ENCODE peak calls at places on chromosomes 2 and 18, in eight cellular contexts. One of them, this sample, is unnamed. For H3K27me3, the result is how much of the 10 kb centered on the place peaks cover.

GRCh38 chr2:164439885-164440284 is 181.4 kb downstream of the GRB14 start:
- DNase-seq in heart right ventricle: no peak
- DNase-seq in lower lobe of right lung: no peak
- DNase-seq in left lung: no peak
- DNase-seq in tibial artery: no peak
- DNase-seq in body of pancreas: no peak
- DNase-seq in iPS DF 6.9: no peak
- DNase-seq in HL-60: no peak
- DNase-seq in this sample: no peak

GRCh38 chr2:112482309-112483046 is 522 bp downstream of the TTL start:
- DNase-seq in HL-60: peak
- DNase-seq in left lung: peak
- DNase-seq in body of pancreas: peak
- DNase-seq in lower lobe of right lung: peak
- DNase-seq in iPS DF 6.9: no peak
- DNase-seq in tibial artery: no peak
- DNase-seq in heart right ventricle: peak
- DNase-seq in this sample: peak

GRCh38 chr2:240624011-240624949 is 1.0 kb upstream of the GPR35 start:
- DNase-seq in iPS DF 6.9: no peak
- DNase-seq in left lung: peak
- DNase-seq in lower lobe of right lung: peak
- DNase-seq in body of pancreas: peak
- DNase-seq in heart right ventricle: no peak
- DNase-seq in HL-60: peak
- DNase-seq in tibial artery: peak
- DNase-seq in this sample: peak

GRCh38 chr18:8706981-8707940 is 1.9 kb downstream of the MTCL1 start:
- DNase-seq in iPS DF 6.9: no peak
- DNase-seq in left lung: peak
- DNase-seq in tibial artery: peak
- DNase-seq in lower lobe of right lung: peak
- DNase-seq in HL-60: no peak
- DNase-seq in body of pancreas: peak
- DNase-seq in heart right ventricle: peak
- DNase-seq in this sample: no peak

GRCh38 chr18:22710628-22711380 is 222.3 kb upstream of the RBBP8 start:
- DNase-seq in lower lobe of right lung: no peak
- DNase-seq in iPS DF 6.9: no peak
- DNase-seq in body of pancreas: peak
- DNase-seq in left lung: peak
- DNase-seq in HL-60: no peak
- DNase-seq in tibial artery: peak
- DNase-seq in heart right ventricle: peak
- DNase-seq in this sample: no peak

GRCh38 chr2:132837764-132838163 is 167.8 kb upstream of the LYPD1 start:
- DNase-seq in body of pancreas: no peak
- DNase-seq in tibial artery: no peak
- DNase-seq in heart right ventricle: no peak
- DNase-seq in lower lobe of right lung: no peak
- DNase-seq in HL-60: no peak
- DNase-seq in iPS DF 6.9: no peak
- DNase-seq in left lung: no peak
- DNase-seq in this sample: no peak

GRCh38 chr2:57908736-57909161 is 137.9 kb upstream of the VRK2 start:
- DNase-seq in heart right ventricle: no peak
- DNase-seq in HL-60: no peak
- DNase-seq in lower lobe of right lung: no peak
- DNase-seq in body of pancreas: no peak
- DNase-seq in iPS DF 6.9: no peak
- DNase-seq in left lung: no peak
- DNase-seq in tibial artery: no peak
- DNase-seq in this sample: no peak

GRCh38 chr18:62982600-62983251 is 267.4 kb downstream of the PHLPP1 start:
- DNase-seq in tibial artery: no peak
- DNase-seq in lower lobe of right lung: no peak
- DNase-seq in HL-60: peak
- DNase-seq in heart right ventricle: no peak
- DNase-seq in iPS DF 6.9: peak
- DNase-seq in body of pancreas: peak
- DNase-seq in left lung: no peak
- DNase-seq in this sample: peak

GRCh38 chr18:48896326-48896874 is 54.4 kb downstream of the SMAD7 start:
- DNase-seq in tibial artery: no peak
- DNase-seq in HL-60: no peak
- DNase-seq in lower lobe of right lung: no peak
- DNase-seq in iPS DF 6.9: no peak
- DNase-seq in left lung: no peak
- DNase-seq in heart right ventricle: no peak
- DNase-seq in body of pancreas: no peak
- DNase-seq in this sample: no peak

GRCh38 chr2:196697825-196698224 is 58.3 kb downstream of the CCDC150 start:
- DNase-seq in left lung: no peak
- DNase-seq in tibial artery: no peak
- DNase-seq in iPS DF 6.9: no peak
- DNase-seq in lower lobe of right lung: no peak
- DNase-seq in heart right ventricle: no peak
- DNase-seq in body of pancreas: no peak
- DNase-seq in HL-60: no peak
- DNase-seq in this sample: no peak

GRCh38 chr18:35683021-35683420 is 101.5 kb downstream of the GALNT1 start:
- DNase-seq in left lung: no peak
- DNase-seq in iPS DF 6.9: no peak
- DNase-seq in body of pancreas: no peak
- DNase-seq in HL-60: no peak
- DNase-seq in lower lobe of right lung: no peak
- DNase-seq in tibial artery: no peak
- DNase-seq in heart right ventricle: no peak
- DNase-seq in this sample: no peak

DNA sequence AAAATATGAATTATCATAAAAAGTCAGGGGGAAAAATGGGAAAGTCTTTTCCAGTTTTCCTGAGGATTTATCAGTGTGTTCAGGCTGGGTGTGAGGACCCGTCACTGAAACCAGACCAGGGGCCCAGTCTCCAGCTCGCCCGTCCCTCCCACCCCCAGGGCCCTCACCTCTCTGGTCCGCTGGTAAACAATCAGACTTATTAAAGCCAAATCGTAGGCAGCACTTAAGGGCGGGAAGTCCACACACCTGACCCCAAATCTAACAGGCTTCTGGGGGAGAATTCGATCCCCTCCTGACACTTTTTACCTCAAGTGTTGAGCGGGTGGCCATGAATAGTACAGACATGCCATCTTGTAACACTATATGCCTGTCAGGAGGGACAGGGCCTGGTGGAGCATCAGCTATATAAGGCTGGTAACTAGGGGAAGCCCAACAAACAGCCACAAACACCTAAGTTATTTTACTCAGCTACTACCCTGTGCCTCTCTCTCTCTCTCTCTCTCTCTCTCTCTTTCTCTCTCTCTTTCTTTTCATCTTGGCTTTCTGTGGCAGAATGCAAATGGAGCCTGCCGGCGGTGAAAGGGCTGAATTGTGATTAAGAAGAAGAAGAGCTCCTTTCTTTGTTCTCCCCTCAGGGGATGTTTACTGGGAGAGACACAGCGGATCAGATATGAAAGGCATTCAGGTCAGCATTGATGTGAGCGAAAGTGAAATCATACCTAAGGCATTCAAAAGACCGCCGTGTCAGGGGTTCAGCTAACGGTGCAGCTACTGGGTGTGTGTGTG is 9.5 kb downstream of the ZEB2 start:
- DNase-seq in lower lobe of right lung: no peak
- DNase-seq in iPS DF 6.9: no peak
- DNase-seq in HL-60: no peak
- DNase-seq in left lung: no peak
- DNase-seq in tibial artery: peak
- DNase-seq in body of pancreas: no peak
- DNase-seq in heart right ventricle: no peak
- DNase-seq in this sample: no peak
- H3K27me3 ChIP-seq in lower lobe of right lung: under half
- H3K27me3 ChIP-seq in iPS DF 6.9: under half
- H3K27me3 ChIP-seq in HL-60: under half
- H3K27me3 ChIP-seq in left lung: under half
- H3K27me3 ChIP-seq in tibial artery: under half
- H3K27me3 ChIP-seq in body of pancreas: under half
- H3K27me3 ChIP-seq in heart right ventricle: under half
- H3K27me3 ChIP-seq in this sample: under half

DNA sequence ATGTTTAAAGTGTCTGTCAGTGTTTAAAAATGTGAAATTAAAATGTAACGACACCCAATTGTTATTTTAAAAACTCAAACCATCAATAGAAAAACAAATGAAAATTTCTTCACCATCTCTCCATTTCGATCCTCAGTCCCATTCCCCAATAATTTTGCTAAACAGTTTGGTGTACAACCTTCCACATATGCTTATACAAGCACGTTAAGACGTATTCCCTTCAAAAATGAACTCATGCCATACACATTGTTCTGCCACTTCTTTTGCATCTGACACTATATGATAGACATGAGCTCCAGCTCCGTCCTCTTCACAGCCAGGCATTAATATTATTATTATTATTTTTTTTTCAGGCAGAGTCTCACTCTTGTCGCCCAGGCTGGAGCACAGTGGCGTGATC is 14.1 kb upstream of the MYCN start:
- DNase-seq in iPS DF 6.9: no peak
- DNase-seq in body of pancreas: no peak
- DNase-seq in HL-60: no peak
- DNase-seq in heart right ventricle: no peak
- DNase-seq in tibial artery: no peak
- DNase-seq in lower lobe of right lung: no peak
- DNase-seq in left lung: no peak
- DNase-seq in this sample: no peak
- H3K27ac ChIP-seq in iPS DF 6.9: no peak
- H3K27ac ChIP-seq in body of pancreas: no peak
- H3K27ac ChIP-seq in HL-60: no peak
- H3K27ac ChIP-seq in heart right ventricle: no peak
- H3K27ac ChIP-seq in tibial artery: no peak
- H3K27ac ChIP-seq in lower lobe of right lung: no peak
- H3K27ac ChIP-seq in left lung: no peak
- H3K27ac ChIP-seq in this sample: no peak

GRCh38 chr2:167941604-167942003 is 305.8 kb downstream of the STK39 start:
- DNase-seq in left lung: no peak
- DNase-seq in lower lobe of right lung: no peak
- DNase-seq in tibial artery: no peak
- DNase-seq in HL-60: no peak
- DNase-seq in heart right ventricle: no peak
- DNase-seq in iPS DF 6.9: no peak
- DNase-seq in body of pancreas: no peak
- DNase-seq in this sample: no peak
- H3K27me3 ChIP-seq in left lung: under half
- H3K27me3 ChIP-seq in lower lobe of right lung: under half
- H3K27me3 ChIP-seq in tibial artery: under half
- H3K27me3 ChIP-seq in HL-60: under half
- H3K27me3 ChIP-seq in heart right ventricle: under half
- H3K27me3 ChIP-seq in iPS DF 6.9: under half
- H3K27me3 ChIP-seq in body of pancreas: under half
- H3K27me3 ChIP-seq in this sample: under half

GRCh38 chr2:72011791-72012190 is 135.9 kb downstream of the CYP26B1 start:
- DNase-seq in body of pancreas: no peak
- DNase-seq in left lung: peak
- DNase-seq in tibial artery: peak
- DNase-seq in lower lobe of right lung: no peak
- DNase-seq in iPS DF 6.9: no peak
- DNase-seq in HL-60: no peak
- DNase-seq in heart right ventricle: no peak
- DNase-seq in this sample: no peak

GRCh38 chr2:72012886-72013574 is 134.6 kb downstream of the CYP26B1 start:
- DNase-seq in tibial artery: peak
- DNase-seq in iPS DF 6.9: no peak
- DNase-seq in HL-60: no peak
- DNase-seq in body of pancreas: no peak
- DNase-seq in heart right ventricle: no peak
- DNase-seq in left lung: peak
- DNase-seq in lower lobe of right lung: no peak
- DNase-seq in this sample: no peak

GRCh38 chr2:72014871-72015270 is 132.8 kb downstream of the CYP26B1 start:
- DNase-seq in HL-60: no peak
- DNase-seq in body of pancreas: no peak
- DNase-seq in lower lobe of right lung: no peak
- DNase-seq in left lung: no peak
- DNase-seq in iPS DF 6.9: no peak
- DNase-seq in tibial artery: no peak
- DNase-seq in heart right ventricle: no peak
- DNase-seq in this sample: no peak

GRCh38 chr2:72015281-72015680 is 132.4 kb downstream of the CYP26B1 start:
- DNase-seq in left lung: no peak
- DNase-seq in body of pancreas: no peak
- DNase-seq in heart right ventricle: no peak
- DNase-seq in HL-60: no peak
- DNase-seq in lower lobe of right lung: no peak
- DNase-seq in iPS DF 6.9: no peak
- DNase-seq in tibial artery: no peak
- DNase-seq in this sample: no peak

DNA sequence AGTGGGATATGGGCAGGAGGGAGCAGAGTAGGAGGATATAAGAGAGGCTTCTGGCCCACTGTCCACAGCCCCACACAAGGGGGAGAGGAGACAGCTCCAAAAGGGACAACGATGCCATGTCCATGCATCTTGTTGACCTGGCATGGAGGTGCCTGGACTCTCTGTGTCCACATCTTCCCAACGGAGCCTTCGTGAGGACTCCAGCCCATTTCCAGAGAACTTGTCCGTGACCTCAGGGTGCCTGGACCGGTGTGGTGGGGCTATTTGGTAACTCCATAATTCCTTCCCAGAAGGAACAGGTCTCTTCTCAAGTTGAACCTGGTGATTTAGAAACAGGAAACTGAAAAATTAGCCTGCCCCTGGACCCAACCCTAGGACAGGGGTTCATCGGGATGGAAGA is 133.9 kb downstream of the CYP26B1 start:
- DNase-seq in HL-60: no peak
- DNase-seq in body of pancreas: no peak
- DNase-seq in left lung: peak
- DNase-seq in lower lobe of right lung: no peak
- DNase-seq in tibial artery: no peak
- DNase-seq in iPS DF 6.9: no peak
- DNase-seq in heart right ventricle: no peak
- DNase-seq in this sample: no peak
- H3K27ac ChIP-seq in HL-60: no peak
- H3K27ac ChIP-seq in body of pancreas: no peak
- H3K27ac ChIP-seq in left lung: no peak
- H3K27ac ChIP-seq in lower lobe of right lung: no peak
- H3K27ac ChIP-seq in tibial artery: no peak
- H3K27ac ChIP-seq in iPS DF 6.9: no peak
- H3K27ac ChIP-seq in heart right ventricle: no peak
- H3K27ac ChIP-seq in this sample: no peak

DNA sequence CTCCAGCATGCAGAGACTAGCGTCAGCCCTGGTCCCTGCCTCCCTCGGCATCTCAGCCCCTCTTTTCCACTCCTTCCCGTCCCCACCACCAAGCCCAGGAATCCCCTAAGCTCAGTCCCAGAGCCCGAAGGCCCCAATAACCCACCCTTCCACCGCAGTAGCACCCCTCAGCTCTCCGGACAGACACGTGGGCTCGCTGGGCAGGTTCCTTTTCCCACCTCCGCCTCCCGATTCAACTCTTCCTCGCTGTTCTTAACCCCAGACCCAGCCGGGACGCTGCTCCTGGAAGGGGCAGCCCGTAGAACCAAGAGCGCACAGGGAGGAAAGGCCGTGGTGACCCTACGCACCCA is 1.4 kb downstream of the IHH start:
- DNase-seq in body of pancreas: no peak
- DNase-seq in left lung: no peak
- DNase-seq in heart right ventricle: no peak
- DNase-seq in tibial artery: no peak
- DNase-seq in HL-60: no peak
- DNase-seq in iPS DF 6.9: no peak
- DNase-seq in lower lobe of right lung: no peak
- DNase-seq in this sample: no peak
- H3K27me3 ChIP-seq in body of pancreas: under half
- H3K27me3 ChIP-seq in left lung: half or more
- H3K27me3 ChIP-seq in heart right ventricle: under half
- H3K27me3 ChIP-seq in tibial artery: under half
- H3K27me3 ChIP-seq in HL-60: half or more
- H3K27me3 ChIP-seq in iPS DF 6.9: half or more
- H3K27me3 ChIP-seq in lower lobe of right lung: half or more
- H3K27me3 ChIP-seq in this sample: half or more